ENCODE peak calls at places on chromosomes 7 and 10, in six cellular contexts. L is mammary epithelial cell, J is lung, N is heart left ventricle, D is H9, Y is PC-9. V is an unnamed sample.

GRCh38 chr7:47786557-47787248 is 161.6 kb downstream of the PKD1L1 start:
- DNase-seq in L (peak; percentile 99), J (peak; percentile 58), N (peak; percentile 41), D (peak; percentile 75), Y (peak; percentile 100), V (no peak)

GRCh38 chr7:24715661-24716479 is 41.4 kb downstream of the GSDME start:
- DNase-seq in L (no peak), J (peak; percentile 26), N (no peak), D (peak; percentile 71), Y (no peak), V (no peak)

GRCh38 chr10:111076682-111077661 is at the start of gene ADRA2A:
- DNase-seq in L (peak; percentile 41), J (peak; percentile 31), N (peak; percentile 31), D (peak; percentile 79), Y (no peak), V (no peak)

GRCh38 chr10:28761084-28761875 is 84.0 kb downstream of the BAMBI start:
- DNase-seq in L (no peak), J (no peak), N (no peak), D (no peak), Y (no peak), V (no peak)

GRCh38 chr10:26380815-26381214 is 57.3 kb upstream of the APBB1IP start:
- DNase-seq in L (no peak), J (no peak), N (no peak), D (no peak), Y (no peak), V (no peak)

GRCh38 chr10:102186128-102186527 is 33.9 kb downstream of the NOLC1 start:
- DNase-seq in L (no peak), J (no peak), N (no peak), D (no peak), Y (no peak), V (no peak)

GRCh38 chr10:114087255-114087654 is 43.6 kb downstream of the ADRB1 start:
- DNase-seq in L (no peak), J (no peak), N (no peak), D (no peak), Y (no peak), V (no peak)

GRCh38 chr10:18104223-18104872 is 35.9 kb upstream of the CACNB2 start:
- DNase-seq in L (peak; percentile 8), J (peak; percentile 35), N (peak; percentile 59), D (peak; percentile 36), Y (peak; percentile 33), V (peak; percentile 53)

GRCh38 chr10:91681361-91682276 is 48.7 kb upstream of the PPP1R3C start:
- DNase-seq in L (peak; percentile 41), J (no peak), N (peak; percentile 74), D (no peak), Y (no peak), V (no peak)

GRCh38 chr7:104979167-104979841 is 34.7 kb upstream of the KMT2E start:
- DNase-seq in L (peak; percentile 28), J (no peak), N (peak; percentile 51), D (peak; percentile 43), Y (no peak), V (no peak)

GRCh38 chr10:87878664-87879459 is 15.4 kb downstream of the PTEN start:
- DNase-seq in L (no peak), J (no peak), N (no peak), D (no peak), Y (no peak), V (no peak)

GRCh38 chr7:90298145-90299038 is 22.7 kb downstream of the FAM237B start:
- DNase-seq in L (peak; percentile 61), J (no peak), N (no peak), D (no peak), Y (no peak), V (no peak)

GRCh38 chr10:97063983-97064837 is 121.5 kb downstream of the SLIT1 start:
- DNase-seq in L (no peak), J (no peak), N (no peak), D (no peak), Y (no peak), V (no peak)

GRCh38 chr10:126734015-126734414 is 63.5 kb upstream of the C10orf90 start:
- DNase-seq in L (peak; percentile 66), J (peak; percentile 34), N (peak; percentile 34), D (no peak), Y (no peak), V (no peak)

GRCh38 chr10:124447741-124448466 is 1.9 kb downstream of the NKX1-2 start:
- DNase-seq in L (no peak), J (no peak), N (no peak), D (peak; percentile 54), Y (no peak), V (no peak)

GRCh38 chr7:101556453-101556968 is 72.6 kb downstream of the MYL10 start:
- DNase-seq in L (no peak), J (no peak), N (no peak), D (no peak), Y (no peak), V (no peak)

GRCh38 chr7:135159359-135160087 is 11.0 kb downstream of the CYREN start:
- DNase-seq in L (no peak), J (no peak), N (no peak), D (no peak), Y (no peak), V (no peak)

GRCh38 chr10:34713875-34714274 is 101.2 kb downstream of the PARD3 start:
- DNase-seq in L (peak; percentile 52), J (no peak), N (no peak), D (no peak), Y (peak; percentile 82), V (no peak)

GRCh38 chr10:34716958-34717357 is 98.1 kb downstream of the PARD3 start:
- DNase-seq in L (no peak), J (no peak), N (no peak), D (no peak), Y (peak; percentile 54), V (no peak)

GRCh38 chr10:34717429-34717828 is 97.7 kb downstream of the PARD3 start:
- DNase-seq in L (no peak), J (no peak), N (no peak), D (no peak), Y (no peak), V (no peak)

GRCh38 chr10:34715511-34716187 is 99.4 kb downstream of the PARD3 start:
- DNase-seq in L (no peak), J (no peak), N (no peak), D (no peak), Y (no peak), V (no peak)

GRCh38 chr10:34716234-34716633 is 98.9 kb downstream of the PARD3 start:
- DNase-seq in L (no peak), J (no peak), N (no peak), D (no peak), Y (no peak), V (no peak)
- H3K4me1 ChIP-seq in L (peaks cover 45% of the 10 kb centered on the region), J (peaks cover 27% of the 10 kb centered on the region), N (peaks cover under 1% of the 10 kb centered on the region), D (peaks cover 7% of the 10 kb centered on the region), Y (peaks cover 67% of the 10 kb centered on the region), V (no peaks in the 10 kb centered on the region)

GRCh38 chr7:157612664-157613561 is 276.1 kb downstream of the DNAJB6 start:
- DNase-seq in L (no peak), J (no peak), N (peak; percentile 57), D (peak; percentile 70), Y (no peak), V (no peak)
- H3K9me3 ChIP-seq in L (peaks cover 51% of the 10 kb centered on the region), J (no peaks in the 10 kb centered on the region), N (no peaks in the 10 kb centered on the region), D (no peaks in the 10 kb centered on the region), Y (no peaks in the 10 kb centered on the region), V (no peaks in the 10 kb centered on the region)

GRCh38 chr10:32943395-32943794 is 14.6 kb downstream of the ITGB1 start:
- DNase-seq in L (no peak), J (no peak), N (no peak), D (no peak), Y (no peak), V (no peak)

GRCh38 chr10:32939296-32940111 is 18.5 kb downstream of the ITGB1 start:
- DNase-seq in L (peak; percentile 34), J (no peak), N (no peak), D (no peak), Y (no peak), V (no peak)

GRCh38 chr10:32942081-32942480 is 15.9 kb downstream of the ITGB1 start:
- DNase-seq in L (no peak), J (no peak), N (no peak), D (no peak), Y (no peak), V (no peak)

GRCh38 chr10:32940321-32941264 is 17.4 kb downstream of the ITGB1 start:
- DNase-seq in L (peak; percentile 29), J (no peak), N (no peak), D (no peak), Y (no peak), V (no peak)

DNA sequence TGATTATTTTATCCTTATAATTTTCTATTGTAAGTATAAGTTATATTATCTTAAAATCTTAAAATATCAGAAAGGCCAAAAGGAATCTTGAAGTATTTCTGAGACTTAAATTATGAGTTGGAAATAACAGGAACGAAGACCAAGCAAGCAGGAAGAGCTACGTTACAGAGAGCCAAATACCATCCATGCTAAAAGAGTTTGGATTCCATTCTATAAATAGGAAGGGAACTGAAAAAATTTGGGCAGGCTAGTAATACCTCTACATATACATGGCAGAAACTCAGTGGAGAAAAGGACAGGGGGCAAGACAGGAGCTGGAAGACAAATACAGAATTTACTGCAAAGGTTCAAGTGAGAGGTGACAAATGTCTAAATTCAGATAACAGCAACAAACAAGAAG is 16.7 kb downstream of the ITGB1 start:
- DNase-seq in L (no peak), J (no peak), N (no peak), D (no peak), Y (no peak), V (no peak)
- H3K27ac ChIP-seq in L (no peak overlapping the region), J (peak overlapping the region; percentile 54), N (peak overlapping the region; percentile 30), D (no peak overlapping the region), Y (no peak overlapping the region), V (no peak overlapping the region)

GRCh38 chr7:978416-979091 is 3.2 kb upstream of the COX19 start:
- DNase-seq in L (no peak), J (no peak), N (no peak), D (no peak), Y (no peak), V (no peak)

GRCh38 chr7:975702-976473 is 539 bp upstream of the COX19 start:
- DNase-seq in L (no peak), J (no peak), N (no peak), D (no peak), Y (no peak), V (no peak)

GRCh38 chr7:976901-977325 is 1.6 kb upstream of the COX19 start:
- DNase-seq in L (no peak), J (no peak), N (no peak), D (no peak), Y (no peak), V (no peak)

GRCh38 chr7:978049-978346 is 2.6 kb upstream of the COX19 start:
- DNase-seq in L (no peak), J (no peak), N (no peak), D (no peak), Y (no peak), V (no peak)

DNA sequence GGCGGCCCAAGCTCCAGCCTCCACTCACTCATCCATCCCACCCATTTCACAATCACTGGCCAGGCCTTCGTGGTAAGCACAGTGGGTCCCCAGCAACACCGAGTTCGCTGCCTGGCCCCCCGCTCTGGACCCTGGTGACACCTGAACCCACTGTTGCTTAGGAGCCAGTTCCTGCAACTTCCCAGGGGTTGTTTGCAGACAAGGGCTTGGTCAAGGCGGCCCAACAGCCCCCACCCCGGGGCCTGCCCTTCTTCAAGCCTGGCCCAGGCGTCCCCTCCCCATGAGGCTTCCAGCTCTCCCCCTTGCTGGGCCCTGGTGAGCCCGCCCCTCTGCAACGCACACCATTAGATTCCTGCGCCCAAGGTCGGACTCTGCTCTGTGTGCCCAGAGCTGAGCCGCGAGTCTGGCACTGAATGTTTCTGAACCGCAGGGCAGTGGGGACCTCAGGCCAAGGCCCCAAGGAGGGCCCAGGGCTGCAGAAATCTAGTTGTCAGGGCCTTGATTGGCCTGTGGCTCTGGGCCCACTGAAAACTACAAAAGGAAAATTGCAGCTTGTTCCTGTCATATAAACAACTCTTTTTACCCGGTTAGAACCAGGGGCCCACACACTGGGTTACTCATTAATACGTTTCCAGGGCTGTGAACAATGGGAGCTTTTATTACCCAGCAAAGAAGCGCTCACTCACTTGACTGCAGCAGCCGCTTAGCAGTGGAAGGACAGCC is 2.1 kb upstream of the COX19 start:
- DNase-seq in L (peak; percentile 75), J (no peak), N (no peak), D (no peak), Y (no peak), V (peak; percentile 87)
- H3K4me1 ChIP-seq in L (peaks cover 18% of the 10 kb centered on the region), J (no peaks in the 10 kb centered on the region), N (peaks cover 3% of the 10 kb centered on the region), D (no peaks in the 10 kb centered on the region), Y (peaks cover 18% of the 10 kb centered on the region), V (no peaks in the 10 kb centered on the region)